ENCODE peak calls at places on chromosomes 6 and 20, in nine cellular contexts. O is Right ventricle myocardium superior; W is NCI-H774; T is NCI-H1105; V is activated CD4-positive, alpha-beta T cell treated with anti-CD3 and anti-CD28 coated beads, Interleukin-2, amount 10 ng/mL, durations not matched to agents 7 days and 5 days; E is HEK293T; D is lower lobe of right lung; I is stimulated activated CD4-positive, alpha-beta T cell treated with anti-CD3 and anti-CD28 coated beads, Interleukin-12 subunit alpha, Interleukin-12 subunit beta, amount 100 ng/mL, for 48 hours; L is activated T-cell treated with anti-CD3 and anti-CD28 coated beads, Interleukin-2, amount 50 U/mL, for 4 hours. J is an unnamed sample.
A peak's percentile ranks its signal among the peaks of the same experiment; 100 is the strongest.

GRCh38 chr6:125832396-125832795 is 41.6 kb downstream of the NCOA7 start:
- DNase-seq in O (no peak), W (no peak), T (no peak), V (no peak), E (no peak), D (no peak), I (no peak), L (no peak), J (no peak)

GRCh38 chr20:11876555-11876954 is 41.1 kb upstream of the BTBD3 start:
- DNase-seq in O (no peak), W (no peak), T (no peak), V (no peak), E (no peak), D (no peak), I (no peak), L (no peak), J (no peak)

GRCh38 chr6:73388800-73389512 is 5.7 kb upstream of the DDX43 start:
- DNase-seq in O (peak; percentile 59), W (peak; percentile 72), T (peak; percentile 50), V (peak; percentile 71), E (peak; percentile 76), D (peak; percentile 70), I (peak; percentile 44), L (peak; percentile 37), J (peak; percentile 72)

GRCh38 chr6:2030682-2031244 is 214.6 kb downstream of the GMDS start:
- DNase-seq in O (no peak), W (peak; percentile 59), T (no peak), V (no peak), E (no peak), D (no peak), I (no peak), L (no peak), J (no peak)

GRCh38 chr6:55713411-55713810 is 134.4 kb upstream of the HMGCLL1 start:
- DNase-seq in O (no peak), W (no peak), T (no peak), V (no peak), E (no peak), D (no peak), I (no peak), L (no peak), J (peak; percentile 13)

GRCh38 chr6:88704980-88705379 is 258.4 kb downstream of the RNGTT start:
- DNase-seq in O (no peak), W (no peak), T (no peak), V (no peak), E (no peak), D (no peak), I (no peak), L (no peak), J (no peak)

GRCh38 chr6:21749754-21750153 is 156.2 kb downstream of the SOX4 start:
- DNase-seq in O (no peak), W (no peak), T (peak; percentile 92), V (no peak), E (peak; percentile 63), D (no peak), I (no peak), L (no peak), J (no peak)

GRCh38 chr20:50320005-50320909 is 129.6 kb downstream of the CEBPB start:
- DNase-seq in O (no peak), W (no peak), T (no peak), V (no peak), E (no peak), D (peak; percentile 45), I (no peak), L (no peak), J (no peak)

GRCh38 chr6:135088232-135088760 is 33.7 kb upstream of the HBS1L start:
- DNase-seq in O (no peak), W (no peak), T (no peak), V (no peak), E (no peak), D (no peak), I (no peak), L (no peak), J (no peak)

GRCh38 chr20:10984294-10984693 is 310.5 kb upstream of the JAG1 start:
- DNase-seq in O (no peak), W (no peak), T (no peak), V (no peak), E (no peak), D (no peak), I (no peak), L (no peak), J (no peak)

GRCh38 chr6:140779341-140779740 is 1353.4 kb upstream of the GJE1 start:
- DNase-seq in O (no peak), W (no peak), T (no peak), V (no peak), E (no peak), D (no peak), I (no peak), L (no peak), J (peak; percentile 42)

GRCh38 chr6:56932891-56933473 is 21.9 kb upstream of the BEND6 start:
- DNase-seq in O (no peak), W (no peak), T (no peak), V (no peak), E (no peak), D (no peak), I (no peak), L (no peak), J (no peak)

GRCh38 chr6:12288844-12289654 is 1.1 kb upstream of the EDN1 start:
- DNase-seq in O (no peak), W (no peak), T (peak; percentile 31), V (peak; percentile 66), E (peak; percentile 63), D (no peak), I (peak; percentile 39), L (peak; percentile 22), J (peak; percentile 80)

GRCh38 chr6:2862712-2863174 is 21.1 kb upstream of the SERPINB1 start:
- DNase-seq in O (no peak), W (no peak), T (no peak), V (no peak), E (no peak), D (no peak), I (no peak), L (no peak), J (no peak)

GRCh38 chr20:41889871-41890224 is 271.7 kb upstream of the CHD6 start:
- DNase-seq in O (no peak), W (no peak), T (no peak), V (no peak), E (no peak), D (no peak), I (no peak), L (no peak), J (no peak)